ENCODE peak calls at places on chromosome 17, in eight cellular contexts. W is stimulated activated CD4-positive, alpha-beta T cell treated with anti-CD3 and anti-CD28 coated beads, Interleukin-1b, Interleukin-23, amount 100 ng/mL, for 1 hour; N is ACHN; O is AG09319; Z is KBM-7; R is activated naive CD4-positive, alpha-beta T cell treated with anti-CD3 and anti-CD28 coated beads for 36 hours; P is NCI-H1092 treated with DMSO at 0.1 percent for 48 hours; E is neural progenitor cell. I is an unnamed sample.
A peak's percentile ranks its signal among the peaks of the same experiment; 100 is the strongest.

GRCh38 chr17:68509151-68510057 is 2.8 kb upstream of the PRKAR1A start:
- DNase-seq in E (no peak), W (no peak), Z (peak; percentile 60), P (peak; percentile 85), R (no peak), N (no peak), O (no peak), I (no peak)

GRCh38 chr17:71753070-71753469 is 367.8 kb upstream of the SOX9 start:
- DNase-seq in E (no peak), W (no peak), O (no peak), N (no peak), P (no peak), Z (no peak), R (no peak), I (no peak)

GRCh38 chr17:82317394-82318168 is at the start of gene CD7:
- DNase-seq in R (peak; percentile 79), P (no peak), N (no peak), W (no peak), E (no peak), O (no peak), Z (no peak), I (no peak)

GRCh38 chr17:71553381-71553780 is 567.4 kb upstream of the SOX9 start:
- DNase-seq in P (no peak), E (no peak), Z (no peak), N (no peak), O (no peak), W (no peak), R (no peak), I (no peak)

GRCh38 chr17:59406808-59407381 is 75.4 kb downstream of the YPEL2 start:
- DNase-seq in Z (no peak), R (no peak), P (peak; percentile 92), E (no peak), N (peak; percentile 84), O (peak; percentile 51), W (no peak), I (no peak)

GRCh38 chr17:7587420-7587786 is 2.5 kb downstream of the SOX15 start:
- DNase-seq in E (no peak), N (peak; percentile 71), P (no peak), O (peak; percentile 75), Z (no peak), R (no peak), W (no peak), I (peak; percentile 89)

GRCh38 chr17:18026408-18026776 is 12.6 kb downstream of the ATPAF2 start:
- DNase-seq in R (no peak), Z (no peak), N (no peak), E (no peak), W (no peak), O (peak; percentile 28), P (peak; percentile 57), I (peak; percentile 55)

GRCh38 chr17:77527836-77528505 is 387.2 kb downstream of the SEC14L1 start:
- DNase-seq in W (no peak), P (no peak), E (no peak), R (no peak), Z (no peak), N (no peak), O (no peak), I (no peak)

GRCh38 chr17:2123467-2124251 is 68.8 kb downstream of the HIC1 start:
- DNase-seq in Z (peak; percentile 79), N (no peak), W (no peak), P (no peak), E (peak; percentile 53), O (no peak), R (no peak), I (peak; percentile 44)

GRCh38 chr17:49223517-49224197 is 6.9 kb downstream of the PHOSPHO1 start:
- DNase-seq in E (peak; percentile 77), N (peak; percentile 51), P (no peak), Z (peak; percentile 71), W (peak; percentile 68), O (no peak), R (peak; percentile 81), I (peak; percentile 80)

GRCh38 chr17:5516060-5516792 is 29.9 kb downstream of the MIS12 start:
- DNase-seq in P (no peak), R (no peak), W (no peak), N (peak; percentile 99), E (no peak), Z (peak; percentile 36), O (peak; percentile 74), I (peak; percentile 92)

I was measured in GM03348.